ENCODE peak calls at places on chromosomes 7 and 10, in nine cellular contexts. D is tibial nerve, Q is brain microvascular endothelial cell, B is lower leg skin, F is dorsolateral prefrontal cortex, S is endothelial cell of umbilical vein, T is WERI-Rb-1, H is transverse colon, X is IMR-90. L is an unnamed sample.

GRCh38 chr7:122803323-122803722 is 82.9 kb downstream of the CADPS2 start:
- DNase-seq in F (peak), B (no peak), D (no peak), S (peak), Q (peak), X (no peak), T (no peak), H (no peak), L (no peak)

GRCh38 chr10:87991946-87992345 is 128.5 kb downstream of the PTEN start:
- DNase-seq in X (peak), D (no peak), B (no peak), H (no peak), S (no peak), F (no peak), Q (no peak), T (no peak), L (no peak)

GRCh38 chr10:60446855-60447254 is 57.2 kb upstream of the ANK3 start:
- DNase-seq in X (no peak), F (no peak), S (peak), T (no peak), Q (no peak), B (no peak), D (no peak), H (no peak), L (peak)

GRCh38 chr10:94288361-94289116 is 74.2 kb downstream of the NOC3L start:
- DNase-seq in S (no peak), X (no peak), B (no peak), Q (no peak), T (no peak), H (no peak), D (no peak), F (no peak), L (no peak)

GRCh38 chr7:141251957-141252356 is 178.1 kb downstream of the TMEM178B start:
- DNase-seq in F (no peak), X (no peak), Q (no peak), S (no peak), T (no peak), D (no peak), B (no peak), H (no peak), L (no peak)

GRCh38 chr7:4724648-4725013 is 42.5 kb downstream of the FOXK1 start:
- DNase-seq in H (no peak), S (peak), X (peak), F (no peak), Q (no peak), T (no peak), B (no peak), D (no peak), L (no peak)

GRCh38 chr10:33337335-33337854 is 2.9 kb upstream of the NRP1 start:
- DNase-seq in D (peak), Q (peak), H (no peak), S (no peak), F (no peak), T (no peak), B (no peak), X (peak), L (no peak)

GRCh38 chr10:100993986-100994708 is 5.5 kb upstream of the LZTS2 start:
- DNase-seq in H (no peak), F (peak), S (peak), Q (peak), B (no peak), D (no peak), X (peak), T (no peak), L (no peak)

GRCh38 chr7:102313997-102314780 is 27.5 kb downstream of the SH2B2 start:
- DNase-seq in S (no peak), F (no peak), Q (no peak), B (no peak), X (no peak), D (no peak), T (no peak), H (no peak), L (no peak)

GRCh38 chr10:86744067-86744725 is 12.2 kb upstream of the BMPR1A start:
- DNase-seq in Q (no peak), H (peak), X (no peak), S (no peak), D (peak), B (no peak), T (no peak), F (no peak), L (no peak)

GRCh38 chr10:61643316-61643751 is 19.4 kb upstream of the CABCOCO1 start:
- DNase-seq in X (peak), T (no peak), D (no peak), Q (peak), F (no peak), S (peak), H (no peak), B (no peak), L (no peak)

GRCh38 chr10:86282664-86283465 is 83.7 kb downstream of the GRID1 start:
- DNase-seq in Q (no peak), X (no peak), F (no peak), D (no peak), S (no peak), B (peak), T (no peak), H (no peak), L (no peak)

GRCh38 chr7:33643497-33643896 is 261.8 kb upstream of the BMPER start:
- DNase-seq in H (no peak), F (no peak), X (no peak), T (no peak), S (no peak), D (no peak), Q (no peak), B (no peak), L (no peak)

GRCh38 chr10:99965700-99966099 is 44.0 kb downstream of the DNMBP start:
- DNase-seq in H (no peak), F (no peak), D (no peak), Q (no peak), X (no peak), S (peak), B (no peak), T (no peak), L (no peak)

GRCh38 chr10:105545101-105545500 is 904.0 kb downstream of the SORCS3 start:
- DNase-seq in S (no peak), D (no peak), Q (no peak), F (no peak), X (no peak), H (no peak), B (no peak), T (no peak), L (no peak)

GRCh38 chr7:47293884-47294568 is 287.9 kb downstream of the TNS3 start:
- DNase-seq in H (peak), Q (no peak), S (no peak), T (no peak), B (no peak), X (peak), D (peak), F (no peak), L (no peak)

GRCh38 chr7:104980440-104980839 is 33.6 kb upstream of the KMT2E start:
- DNase-seq in B (no peak), Q (peak), H (no peak), T (no peak), S (no peak), F (no peak), X (no peak), D (no peak), L (no peak)

GRCh38 chr7:133781481-133782090 is 345.6 kb upstream of the LRGUK start:
- DNase-seq in Q (no peak), H (no peak), B (no peak), T (peak), S (no peak), D (no peak), F (no peak), X (no peak), L (no peak)

GRCh38 chr10:12606461-12606860 is 257.1 kb downstream of the CAMK1D start:
- DNase-seq in X (no peak), S (no peak), D (no peak), B (no peak), H (peak), F (no peak), Q (no peak), T (no peak), L (no peak)

GRCh38 chr7:43249808-43250145 is 137.3 kb downstream of the HECW1 start:
- DNase-seq in S (no peak), X (no peak), H (no peak), Q (peak), F (peak), D (no peak), T (no peak), B (no peak), L (no peak)

GRCh38 chr10:5449823-5450222 is 37.5 kb downstream of the NET1 start:
- DNase-seq in D (no peak), B (no peak), F (no peak), Q (peak), S (peak), X (peak), T (no peak), H (no peak), L (no peak)

GRCh38 chr10:110395350-110396283 is 90.9 kb upstream of the SMNDC1 start:
- DNase-seq in D (no peak), Q (peak), B (no peak), S (peak), X (peak), T (no peak), F (no peak), H (peak), L (peak)

GRCh38 chr10:127300868-127301321 is 104.5 kb upstream of the INSYN2A start:
- DNase-seq in F (no peak), X (no peak), Q (no peak), H (peak), S (no peak), B (no peak), D (no peak), T (no peak), L (peak)

GRCh38 chr7:107167483-107168232 is 1.1 kb upstream of the HBP1 start:
- DNase-seq in F (no peak), D (peak), Q (peak), B (no peak), X (peak), H (no peak), S (peak), T (no peak), L (peak)

GRCh38 chr7:30469303-30469702 is 9.3 kb downstream of the NOD1 start:
- DNase-seq in Q (peak), X (peak), F (peak), H (peak), S (peak), B (peak), D (peak), T (peak), L (peak)

GRCh38 chr7:135802697-135803096 is 54.1 kb upstream of the FAM180A start:
- DNase-seq in F (no peak), B (no peak), T (no peak), D (no peak), X (peak), H (no peak), Q (no peak), S (no peak), L (no peak)

GRCh38 chr7:158646766-158647474 is 57.7 kb downstream of the NCAPG2 start:
- DNase-seq in B (no peak), T (peak), S (no peak), X (no peak), D (no peak), Q (no peak), H (peak), F (no peak), L (no peak)

GRCh38 chr7:132249591-132249971 is 326.7 kb downstream of the PLXNA4 start:
- DNase-seq in D (no peak), B (peak), X (no peak), Q (no peak), H (peak), T (peak), F (no peak), S (no peak), L (no peak)

GRCh38 chr10:34549001-34549400 is 266.1 kb downstream of the PARD3 start:
- DNase-seq in Q (no peak), X (no peak), H (no peak), T (no peak), S (no peak), D (no peak), F (no peak), B (no peak), L (no peak)

GRCh38 chr10:132535065-132535651 is 2.4 kb upstream of the INPP5A start:
- DNase-seq in Q (no peak), H (no peak), T (no peak), X (no peak), B (no peak), D (no peak), S (no peak), F (no peak), L (no peak)

GRCh38 chr10:61987951-61988379 is 86.5 kb downstream of the ARID5B start:
- DNase-seq in F (no peak), S (no peak), D (no peak), H (no peak), X (peak), T (no peak), Q (no peak), B (no peak), L (no peak)

GRCh38 chr10:94219829-94220228 is 142.9 kb downstream of the NOC3L start:
- DNase-seq in S (no peak), D (no peak), T (no peak), Q (peak), H (no peak), B (no peak), F (no peak), X (peak), L (no peak)

GRCh38 chr10:101903827-101904520 is 60.4 kb upstream of the KCNIP2 start:
- DNase-seq in F (peak), T (peak), D (no peak), S (no peak), Q (no peak), X (peak), B (no peak), H (peak), L (no peak)

GRCh38 chr10:96023168-96023567 is 20.2 kb upstream of the CCNJ start:
- DNase-seq in D (no peak), B (no peak), F (no peak), Q (no peak), S (no peak), T (no peak), H (no peak), X (no peak), L (no peak)

GRCh38 chr7:37918526-37918925 is 1.9 kb upstream of the SFRP4 start:
- DNase-seq in D (no peak), Q (no peak), X (no peak), B (no peak), T (no peak), S (no peak), H (no peak), F (no peak), L (no peak)
- TF ChIP-seq CTCF in D (no peak), Q (peak), X (no peak), B (no peak), T (peak), S (no peak), H (no peak), F (no peak), L (peak)

DNA sequence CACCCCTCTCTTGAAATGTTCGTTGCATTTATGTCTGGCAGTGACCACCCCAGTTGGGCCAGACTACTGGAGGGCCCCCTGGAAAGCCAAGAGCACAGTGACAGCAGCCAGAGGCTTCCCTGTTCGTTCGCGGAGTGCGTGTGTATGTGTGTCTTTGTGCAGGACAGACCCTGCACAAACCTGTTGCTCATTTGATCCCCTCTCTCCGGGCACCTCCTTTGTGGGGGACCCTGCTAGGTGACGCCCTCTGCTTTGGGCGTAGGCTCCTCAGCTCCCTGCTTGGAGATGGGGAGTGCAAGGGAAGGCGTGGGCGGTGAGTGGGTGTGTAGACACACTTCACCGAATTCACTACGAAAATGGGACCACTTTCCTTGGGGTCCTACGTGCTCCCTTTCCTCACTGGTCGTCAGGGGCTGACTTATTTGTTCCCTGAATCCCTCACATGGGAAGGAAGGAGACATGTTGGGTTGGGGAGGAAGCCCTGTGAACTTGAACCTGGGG is 38.7 kb downstream of the AGAP3 start:
- DNase-seq in X (no peak), S (no peak), B (no peak), H (no peak), T (no peak), F (no peak), D (no peak), Q (no peak), L (no peak)
- H3K4me3 ChIP-seq in X (no peak), S (no peak), B (no peak), H (no peak), T (no peak), F (no peak), D (no peak), Q (no peak), L (no peak)

GRCh38 chr10:78919111-78919966 is 149.4 kb upstream of the ZMIZ1 start:
- DNase-seq in X (no peak), B (no peak), Q (no peak), T (no peak), S (no peak), F (no peak), H (no peak), D (no peak), L (no peak)
- TF ChIP-seq CTCF in X (no peak), B (no peak), Q (peak), T (no peak), S (no peak), F (no peak), H (no peak), D (no peak), L (no peak)

DNA sequence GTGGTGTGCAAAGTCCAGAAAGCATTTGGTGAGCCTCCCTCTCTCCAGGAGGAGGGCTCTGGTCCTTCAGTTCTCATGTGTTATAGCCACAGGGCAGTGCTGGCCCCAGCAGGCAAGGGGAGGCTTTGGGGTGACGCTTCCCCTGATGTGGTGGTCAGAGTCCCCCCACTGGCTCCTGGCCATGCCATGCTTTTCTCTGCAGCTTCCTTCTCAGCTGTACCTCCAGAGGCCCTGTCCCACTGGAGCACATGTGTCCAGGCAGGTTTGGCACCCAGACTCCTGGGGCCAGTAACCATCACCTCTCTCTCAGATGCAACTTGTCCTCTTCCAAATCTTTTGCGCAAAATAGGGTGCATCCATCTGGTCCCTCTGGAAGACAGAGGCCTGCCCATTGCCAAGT is 233.0 kb upstream of the ZNF32 start:
- DNase-seq in S (no peak), B (peak), T (no peak), D (no peak), X (no peak), H (no peak), Q (no peak), F (no peak), L (no peak)
- H3K4me3 ChIP-seq in S (no peak), B (no peak), T (no peak), D (no peak), X (no peak), H (no peak), Q (no peak), F (no peak), L (no peak)

GRCh38 chr7:97859606-97860204 is 12.5 kb downstream of the ASNS start:
- DNase-seq in T (no peak), S (no peak), D (no peak), Q (no peak), H (no peak), X (peak), F (no peak), B (no peak), L (no peak)

GRCh38 chr7:97858221-97858620 is 14.0 kb downstream of the ASNS start:
- DNase-seq in H (no peak), Q (no peak), D (no peak), X (no peak), F (no peak), B (no peak), T (no peak), S (no peak), L (no peak)

GRCh38 chr7:97851725-97852124 is 20.5 kb downstream of the ASNS start:
- DNase-seq in X (peak), S (no peak), F (peak), T (no peak), B (no peak), H (no peak), D (no peak), Q (no peak), L (no peak)

DNA sequence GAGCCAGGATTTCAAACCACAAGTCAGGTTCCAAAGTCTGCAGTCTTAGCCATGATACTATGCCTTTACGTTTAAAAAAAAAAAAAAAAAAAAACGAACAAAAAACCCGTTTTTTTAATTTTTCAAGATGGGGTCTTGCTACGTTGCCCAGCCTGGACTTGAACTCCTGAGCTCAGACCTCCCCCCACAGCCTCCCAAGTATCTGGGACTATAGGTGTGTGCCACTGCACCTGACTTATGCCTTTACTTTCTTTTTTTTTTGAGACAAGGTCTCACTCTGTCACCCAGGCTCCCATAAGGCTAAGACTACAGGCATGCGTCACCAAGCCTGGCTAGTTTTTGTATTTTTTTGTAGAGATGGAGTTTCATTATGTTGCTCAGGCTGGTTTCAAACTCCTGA is 14.7 kb downstream of the ASNS start:
- DNase-seq in T (no peak), H (no peak), X (no peak), D (no peak), Q (no peak), S (no peak), F (no peak), B (no peak), L (no peak)
- TF ChIP-seq CTCF in T (no peak), H (no peak), X (no peak), D (no peak), Q (no peak), S (no peak), F (no peak), B (no peak), L (no peak)

GRCh38 chr7:32299133-32299702 is 191.0 kb downstream of the LSM5 start:
- DNase-seq in X (no peak), B (no peak), Q (no peak), H (no peak), F (no peak), T (peak), S (no peak), D (peak), L (no peak)
- H3K4me3 ChIP-seq in X (no peak), B (peak), Q (peak), H (peak), F (peak), T (peak), S (peak), D (peak), L (peak)

DNA sequence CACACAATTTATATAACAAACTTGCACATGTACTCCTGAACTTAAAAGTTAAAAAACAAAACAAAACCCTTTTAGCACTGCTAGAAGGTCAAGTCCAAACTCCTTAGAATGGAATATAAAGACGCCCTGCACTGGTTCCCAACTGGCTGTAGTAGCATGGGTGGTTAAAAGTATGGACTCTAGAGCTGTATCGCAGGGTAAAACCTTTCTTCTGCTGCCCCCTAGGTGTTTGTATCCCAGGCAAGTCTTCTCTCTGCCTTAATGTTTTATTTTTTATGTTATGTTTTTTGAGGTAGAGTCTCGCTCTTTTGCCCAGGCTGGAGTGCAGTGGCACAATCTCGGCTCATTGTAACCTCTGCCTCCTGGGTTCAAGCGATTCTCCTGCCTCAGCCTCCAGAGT is 35.2 kb downstream of the LSMEM1 start:
- DNase-seq in Q (no peak), D (no peak), S (no peak), F (no peak), B (no peak), X (no peak), T (no peak), H (no peak), L (no peak)
- TF ChIP-seq CTCF in Q (peak), D (no peak), S (no peak), F (no peak), B (no peak), X (peak), T (no peak), H (no peak), L (no peak)

DNA sequence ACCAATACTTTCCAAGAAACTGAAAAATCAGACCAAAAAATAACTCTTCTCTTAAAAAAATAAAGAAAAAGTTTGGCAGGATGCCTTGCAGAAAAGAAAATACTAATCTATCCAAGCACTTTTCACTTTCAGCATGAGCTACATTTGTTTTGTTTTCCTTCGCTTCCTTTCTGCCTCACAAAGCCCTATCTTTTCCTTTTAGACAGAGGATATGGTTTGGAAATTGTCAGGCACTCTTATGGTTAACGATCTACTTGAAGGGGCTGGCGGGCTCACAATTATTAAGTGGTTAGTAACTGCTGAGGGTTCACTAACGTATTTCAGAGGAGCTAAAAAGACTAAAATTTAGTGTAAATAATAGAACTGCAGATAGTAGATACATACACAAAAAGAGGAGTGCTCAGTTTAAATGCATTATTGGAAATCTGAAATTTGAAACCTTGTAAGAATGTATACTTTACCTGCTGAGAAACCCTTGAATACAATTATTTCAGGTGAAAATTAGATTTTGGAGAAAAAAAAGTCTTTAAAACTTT is 909 bp upstream of the CDK6 start:
- DNase-seq in S (peak), X (peak), H (no peak), B (no peak), F (no peak), Q (no peak), D (no peak), T (no peak), L (no peak)
- H3K4me3 ChIP-seq in S (peak), X (peak), H (peak), B (peak), F (peak), Q (peak), D (peak), T (peak), L (peak)

GRCh38 chr10:29387269-29387668 is 98.4 kb downstream of the LYZL1 start:
- DNase-seq in F (no peak), H (no peak), D (no peak), Q (no peak), T (no peak), X (no peak), S (no peak), B (no peak), L (no peak)
- TF ChIP-seq CTCF in F (no peak), H (no peak), D (no peak), Q (no peak), T (no peak), X (no peak), S (no peak), B (no peak), L (no peak)

L was measured in kidney epithelial cell.